ENCODE peak calls at places on chromosomes 5 and 9, in ten cellular contexts. Y is HL-60, Z is endodermal cell, G is SJSA1, X is neuronal stem cell, H is transverse colon, D is MM.1S, K is A673, M is lung, O is Karpas-422. L is an unnamed sample.

GRCh38 chr9:88991066-88992030 is at the start of gene S1PR3:
- DNase-seq in D (no peak), Y (peak), H (peak), X (peak), M (peak), G (peak), Z (peak), K (peak), O (no peak), L (no peak)

GRCh38 chr9:91720746-91721705 is 229.0 kb downstream of the ROR2 start:
- DNase-seq in D (peak), O (peak), Y (no peak), K (no peak), G (no peak), X (no peak), M (no peak), H (no peak), Z (peak), L (no peak)

GRCh38 chr5:66138572-66139116 is 5.5 kb upstream of the SREK1 start:
- DNase-seq in G (no peak), Z (no peak), H (no peak), X (no peak), O (no peak), Y (no peak), K (no peak), D (no peak), M (no peak), L (no peak)

GRCh38 chr9:77985996-77986395 is 45.6 kb downstream of the GNAQ start:
- DNase-seq in G (no peak), Z (no peak), O (no peak), D (no peak), M (no peak), H (peak), K (no peak), X (no peak), Y (no peak), L (no peak)

GRCh38 chr5:16461782-16462181 is 3.8 kb downstream of the ZNF622 start:
- DNase-seq in O (no peak), X (no peak), Y (no peak), K (no peak), M (no peak), H (no peak), Z (no peak), D (no peak), G (peak), L (no peak)

GRCh38 chr5:161042862-161043261 is 190.9 kb upstream of the ATP10B start:
- DNase-seq in D (no peak), G (no peak), Y (no peak), H (no peak), O (no peak), M (no peak), K (no peak), X (no peak), Z (no peak), L (no peak)

GRCh38 chr9:89408628-89409101 is 89.2 kb downstream of the SEMA4D start:
- DNase-seq in M (no peak), K (no peak), O (no peak), Y (no peak), Z (no peak), D (peak), G (peak), H (peak), X (no peak), L (no peak)

GRCh38 chr5:150066901-150067396 is 19.4 kb downstream of the CSF1R start:
- DNase-seq in Y (peak), O (peak), K (no peak), D (no peak), M (no peak), G (peak), H (no peak), Z (peak), X (no peak), L (no peak)

GRCh38 chr5:112635276-112635675 is 102.4 kb upstream of the APC start:
- DNase-seq in G (no peak), M (no peak), X (no peak), Z (no peak), Y (no peak), K (peak), H (no peak), O (no peak), D (no peak), L (no peak)

GRCh38 chr9:13427587-13427986 is 148.1 kb upstream of the MPDZ start:
- DNase-seq in X (peak), M (no peak), H (no peak), O (peak), Z (no peak), K (peak), D (peak), Y (no peak), G (peak), L (no peak)

GRCh38 chr5:95216136-95216955 is 68.5 kb downstream of the MCTP1 start:
- DNase-seq in X (no peak), K (no peak), G (no peak), Y (no peak), M (no peak), Z (no peak), O (no peak), H (no peak), D (no peak), L (no peak)

GRCh38 chr5:179287631-179288030 is 57.6 kb downstream of the ADAMTS2 start:
- DNase-seq in O (no peak), K (no peak), Y (no peak), D (no peak), Z (no peak), G (no peak), H (no peak), X (no peak), M (no peak), L (no peak)

GRCh38 chr5:34865131-34865530 is 26.2 kb downstream of the TTC23L start:
- DNase-seq in G (no peak), H (no peak), D (no peak), Z (no peak), X (no peak), O (no peak), Y (no peak), K (no peak), M (no peak), L (no peak)

GRCh38 chr9:72292874-72293607 is 72.0 kb downstream of the ZFAND5 start:
- DNase-seq in K (peak), G (no peak), M (peak), X (no peak), H (peak), O (no peak), Y (peak), Z (no peak), D (no peak), L (no peak)

GRCh38 chr5:73939535-73939934 is 313.5 kb downstream of the ARHGEF28 start:
- DNase-seq in Z (no peak), K (no peak), G (no peak), M (no peak), D (no peak), O (no peak), Y (no peak), X (no peak), H (no peak), L (no peak)

GRCh38 chr5:128202320-128202719 is 118.8 kb downstream of the SLC12A2 start:
- DNase-seq in Y (no peak), O (no peak), Z (no peak), M (no peak), G (no peak), H (no peak), K (no peak), D (no peak), X (no peak), L (no peak)

GRCh38 chr5:43396762-43397304 is 15.4 kb downstream of the CCL28 start:
- DNase-seq in G (no peak), O (peak), K (peak), D (peak), Y (no peak), M (peak), H (peak), X (no peak), Z (no peak), L (no peak)

GRCh38 chr5:145220491-145220890 is 614.7 kb downstream of the PRELID2 start:
- DNase-seq in O (no peak), X (no peak), K (no peak), M (no peak), Z (no peak), D (no peak), Y (no peak), G (no peak), H (no peak), L (no peak)

GRCh38 chr9:131656356-131657030 is 83.4 kb downstream of the RAPGEF1 start:
- DNase-seq in O (peak), D (peak), H (peak), X (no peak), Y (peak), K (no peak), Z (no peak), G (no peak), M (peak), L (peak)

GRCh38 chr9:92146610-92147009 is 31.4 kb upstream of the SPTLC1 start:
- DNase-seq in H (no peak), Y (peak), X (no peak), K (no peak), O (no peak), Z (no peak), D (no peak), M (no peak), G (no peak), L (no peak)

GRCh38 chr5:157888814-157889532 is 30.0 kb upstream of the CLINT1 start:
- DNase-seq in H (no peak), M (no peak), Y (no peak), K (no peak), O (no peak), X (no peak), D (no peak), G (no peak), Z (no peak), L (no peak)

GRCh38 chr9:6199596-6199995 is 16.0 kb upstream of the IL33 start:
- DNase-seq in M (no peak), O (no peak), X (no peak), Z (no peak), Y (no peak), G (no peak), K (no peak), D (no peak), H (no peak), L (no peak)

GRCh38 chr5:142512680-142513042 is 173.2 kb downstream of the FGF1 start:
- DNase-seq in M (no peak), Y (no peak), K (no peak), G (peak), O (no peak), H (no peak), X (no peak), Z (no peak), D (no peak), L (no peak)

GRCh38 chr9:126431112-126431742 is 104.6 kb downstream of the MVB12B start:
- DNase-seq in D (no peak), Z (no peak), Y (no peak), G (no peak), O (no peak), K (no peak), M (no peak), H (no peak), X (no peak), L (no peak)

GRCh38 chr9:109012009-109012875 is 1.1 kb downstream of the CTNNAL1 start:
- DNase-seq in K (peak), Y (no peak), G (peak), O (peak), H (peak), Z (peak), X (peak), M (peak), D (peak), L (no peak)

GRCh38 chr9:109013678-109014145 is 413 bp upstream of the CTNNAL1 start:
- DNase-seq in X (no peak), K (peak), O (no peak), D (no peak), Y (no peak), Z (no peak), M (no peak), G (peak), H (no peak), L (no peak)

GRCh38 chr9:109014267-109015025 is 1.1 kb upstream of the CTNNAL1 start:
- DNase-seq in O (no peak), M (no peak), K (peak), H (peak), G (no peak), X (no peak), Y (no peak), Z (peak), D (no peak), L (no peak)

GRCh38 chr9:109012876-109013677 is at the start of gene CTNNAL1:
- DNase-seq in Z (peak), G (peak), D (peak), M (peak), H (peak), X (peak), O (peak), Y (peak), K (peak), L (peak)

GRCh38 chr9:109010676-109011655 is 2.3 kb downstream of the CTNNAL1 start:
- DNase-seq in Z (no peak), Y (no peak), M (no peak), O (peak), H (peak), K (peak), D (peak), X (no peak), G (peak), L (no peak)
- H3K27ac ChIP-seq in Z (no peak), Y (no peak), M (no peak), O (no peak), H (peak), K (no peak), D (peak), X (no peak), G (peak), L (no peak)

GRCh38 chr5:181189363-181189961 is 15.5 kb downstream of the TRIM7 start:
- DNase-seq in Z (no peak), Y (no peak), D (peak), H (peak), G (no peak), O (peak), K (peak), M (no peak), X (no peak), L (no peak)
- H3K27ac ChIP-seq in Z (no peak), Y (peak), D (peak), H (peak), G (no peak), O (peak), K (peak), M (peak), X (no peak), L (peak)

GRCh38 chr5:153742071-153742470 is 251.6 kb downstream of the GRIA1 start:
- DNase-seq in Z (no peak), X (no peak), Y (no peak), G (no peak), O (no peak), H (no peak), M (no peak), D (no peak), K (no peak), L (no peak)
- H3K27ac ChIP-seq in Z (no peak), X (no peak), Y (no peak), G (no peak), O (no peak), H (no peak), M (no peak), D (no peak), K (no peak), L (no peak)

GRCh38 chr9:4105183-4105582 is 194.7 kb downstream of the GLIS3 start:
- DNase-seq in H (no peak), D (no peak), K (no peak), X (no peak), Z (no peak), M (no peak), Y (no peak), O (no peak), G (no peak), L (no peak)

GRCh38 chr9:4108708-4109444 is 191.0 kb downstream of the GLIS3 start:
- DNase-seq in H (no peak), Z (no peak), M (no peak), O (no peak), X (peak), G (no peak), Y (no peak), K (no peak), D (no peak), L (no peak)

GRCh38 chr9:4110562-4110961 is 189.3 kb downstream of the GLIS3 start:
- DNase-seq in D (no peak), M (no peak), G (no peak), H (no peak), Z (no peak), X (no peak), Y (no peak), O (no peak), K (no peak), L (no peak)

GRCh38 chr9:4106081-4106491 is 193.8 kb downstream of the GLIS3 start:
- DNase-seq in Y (no peak), O (no peak), G (no peak), M (no peak), Z (no peak), K (no peak), D (no peak), H (peak), X (no peak), L (no peak)

DNA sequence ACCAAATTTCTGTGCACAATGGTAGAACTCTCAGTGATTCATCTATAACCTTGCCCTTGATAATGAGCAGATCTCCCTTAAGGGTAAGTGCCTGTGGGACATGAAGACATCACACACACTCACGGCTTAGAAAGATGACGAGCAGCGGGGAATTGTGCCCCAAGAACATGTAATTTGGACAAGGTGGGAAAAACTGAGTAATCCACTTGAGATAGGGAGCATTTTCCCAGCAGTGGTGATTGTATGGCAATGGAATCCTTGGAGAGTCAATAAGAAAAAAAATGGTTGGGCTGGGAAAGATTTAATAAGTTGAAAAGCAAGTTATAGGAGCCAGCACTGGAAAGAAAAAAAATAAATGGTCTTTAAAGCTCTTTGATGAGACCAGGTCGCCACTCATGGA is 193.1 kb downstream of the GLIS3 start:
- DNase-seq in D (no peak), H (no peak), K (no peak), X (no peak), G (no peak), M (no peak), Y (no peak), Z (no peak), O (no peak), L (no peak)
- H3K27ac ChIP-seq in D (no peak), H (peak), K (no peak), X (no peak), G (peak), M (no peak), Y (no peak), Z (no peak), O (no peak), L (no peak)

DNA sequence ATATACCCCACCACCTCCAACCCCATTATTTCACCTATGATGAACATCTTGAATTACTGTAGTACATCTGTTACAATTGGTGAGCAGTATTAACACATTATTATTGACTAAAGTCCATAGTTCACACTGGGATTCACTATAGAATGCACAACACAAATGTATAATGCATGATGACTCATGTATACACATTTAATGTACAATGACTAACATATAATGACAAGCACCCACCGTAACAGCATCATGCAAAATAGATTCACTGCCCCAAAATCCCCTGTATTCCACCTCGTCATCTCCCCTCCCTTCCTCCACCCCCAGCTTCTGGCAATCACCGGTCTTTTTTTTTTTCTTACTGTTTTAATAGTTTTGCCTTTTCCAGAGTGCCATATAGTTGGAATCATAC is 47.1 kb upstream of the NEK6 start:
- DNase-seq in X (no peak), M (no peak), O (peak), Y (no peak), G (no peak), Z (no peak), K (no peak), D (no peak), H (no peak), L (no peak)
- H3K27ac ChIP-seq in X (no peak), M (no peak), O (peak), Y (no peak), G (no peak), Z (no peak), K (no peak), D (no peak), H (no peak), L (no peak)

L was measured in substantia nigra.